ENCODE peak calls at places on chromosomes 16 and 17, in ten cellular contexts. One of them, this sample, is unnamed.

GRCh38 chr17:18933102-18934058 is 18.6 kb upstream of the SLC5A10 start:
- DNase-seq in right atrium auricular region: no peak
- DNase-seq in effector memory CD4-positive, alpha-beta T cell: no peak
- DNase-seq in LHCN-M2: no peak
- DNase-seq in NCI-H460: no peak
- DNase-seq in SHP77 treated with DMSO at 0.1 percent for 48 hours: no peak
- DNase-seq in astrocyte of the cerebellum: no peak
- DNase-seq in stimulated activated CD4-positive, alpha-beta T cell treated with anti-CD3 and anti-CD28 coated beads, Interleukin-12 subunit alpha, Interleukin-12 subunit beta, amount 100 ng/mL, for 4 hours: no peak
- DNase-seq in neural crest cell: no peak
- DNase-seq in GM13977: no peak
- DNase-seq in this sample: no peak

GRCh38 chr17:50219345-50219744 is 17.9 kb upstream of the COL1A1 start:
- DNase-seq in astrocyte of the cerebellum: peak
- DNase-seq in LHCN-M2: peak
- DNase-seq in effector memory CD4-positive, alpha-beta T cell: no peak
- DNase-seq in SHP77 treated with DMSO at 0.1 percent for 48 hours: no peak
- DNase-seq in stimulated activated CD4-positive, alpha-beta T cell treated with anti-CD3 and anti-CD28 coated beads, Interleukin-12 subunit alpha, Interleukin-12 subunit beta, amount 100 ng/mL, for 4 hours: no peak
- DNase-seq in right atrium auricular region: no peak
- DNase-seq in GM13977: peak
- DNase-seq in neural crest cell: no peak
- DNase-seq in NCI-H460: no peak
- DNase-seq in this sample: no peak

GRCh38 chr16:56337131-56337857 is 88.1 kb downstream of the AMFR start:
- DNase-seq in effector memory CD4-positive, alpha-beta T cell: no peak
- DNase-seq in SHP77 treated with DMSO at 0.1 percent for 48 hours: no peak
- DNase-seq in stimulated activated CD4-positive, alpha-beta T cell treated with anti-CD3 and anti-CD28 coated beads, Interleukin-12 subunit alpha, Interleukin-12 subunit beta, amount 100 ng/mL, for 4 hours: no peak
- DNase-seq in right atrium auricular region: no peak
- DNase-seq in LHCN-M2: no peak
- DNase-seq in NCI-H460: no peak
- DNase-seq in astrocyte of the cerebellum: no peak
- DNase-seq in GM13977: no peak
- DNase-seq in neural crest cell: no peak
- DNase-seq in this sample: peak

GRCh38 chr17:77328823-77329740 is 188.3 kb downstream of the SEC14L1 start:
- DNase-seq in GM13977: no peak
- DNase-seq in stimulated activated CD4-positive, alpha-beta T cell treated with anti-CD3 and anti-CD28 coated beads, Interleukin-12 subunit alpha, Interleukin-12 subunit beta, amount 100 ng/mL, for 4 hours: no peak
- DNase-seq in NCI-H460: no peak
- DNase-seq in SHP77 treated with DMSO at 0.1 percent for 48 hours: no peak
- DNase-seq in LHCN-M2: no peak
- DNase-seq in astrocyte of the cerebellum: no peak
- DNase-seq in right atrium auricular region: no peak
- DNase-seq in neural crest cell: no peak
- DNase-seq in effector memory CD4-positive, alpha-beta T cell: no peak
- DNase-seq in this sample: no peak

GRCh38 chr17:41617698-41618097 is 5.1 kb upstream of the KRT16 start:
- DNase-seq in stimulated activated CD4-positive, alpha-beta T cell treated with anti-CD3 and anti-CD28 coated beads, Interleukin-12 subunit alpha, Interleukin-12 subunit beta, amount 100 ng/mL, for 4 hours: no peak
- DNase-seq in GM13977: no peak
- DNase-seq in SHP77 treated with DMSO at 0.1 percent for 48 hours: no peak
- DNase-seq in astrocyte of the cerebellum: no peak
- DNase-seq in effector memory CD4-positive, alpha-beta T cell: no peak
- DNase-seq in neural crest cell: no peak
- DNase-seq in NCI-H460: no peak
- DNase-seq in right atrium auricular region: no peak
- DNase-seq in LHCN-M2: no peak
- DNase-seq in this sample: no peak

GRCh38 chr16:71919033-71919432 is 23.7 kb downstream of the IST1 start:
- DNase-seq in neural crest cell: no peak
- DNase-seq in GM13977: peak
- DNase-seq in astrocyte of the cerebellum: no peak
- DNase-seq in right atrium auricular region: no peak
- DNase-seq in NCI-H460: no peak
- DNase-seq in SHP77 treated with DMSO at 0.1 percent for 48 hours: no peak
- DNase-seq in stimulated activated CD4-positive, alpha-beta T cell treated with anti-CD3 and anti-CD28 coated beads, Interleukin-12 subunit alpha, Interleukin-12 subunit beta, amount 100 ng/mL, for 4 hours: no peak
- DNase-seq in effector memory CD4-positive, alpha-beta T cell: no peak
- DNase-seq in LHCN-M2: no peak
- DNase-seq in this sample: no peak

GRCh38 chr16:22646948-22647556 is 136.4 kb downstream of the NPIPB5 start:
- DNase-seq in astrocyte of the cerebellum: no peak
- DNase-seq in SHP77 treated with DMSO at 0.1 percent for 48 hours: no peak
- DNase-seq in LHCN-M2: no peak
- DNase-seq in GM13977: no peak
- DNase-seq in NCI-H460: no peak
- DNase-seq in neural crest cell: no peak
- DNase-seq in stimulated activated CD4-positive, alpha-beta T cell treated with anti-CD3 and anti-CD28 coated beads, Interleukin-12 subunit alpha, Interleukin-12 subunit beta, amount 100 ng/mL, for 4 hours: no peak
- DNase-seq in effector memory CD4-positive, alpha-beta T cell: no peak
- DNase-seq in right atrium auricular region: no peak
- DNase-seq in this sample: no peak

GRCh38 chr16:73527191-73527590 is 479.3 kb upstream of the ZFHX3 start:
- DNase-seq in SHP77 treated with DMSO at 0.1 percent for 48 hours: no peak
- DNase-seq in astrocyte of the cerebellum: no peak
- DNase-seq in neural crest cell: no peak
- DNase-seq in NCI-H460: no peak
- DNase-seq in stimulated activated CD4-positive, alpha-beta T cell treated with anti-CD3 and anti-CD28 coated beads, Interleukin-12 subunit alpha, Interleukin-12 subunit beta, amount 100 ng/mL, for 4 hours: no peak
- DNase-seq in LHCN-M2: no peak
- DNase-seq in GM13977: no peak
- DNase-seq in effector memory CD4-positive, alpha-beta T cell: no peak
- DNase-seq in right atrium auricular region: no peak
- DNase-seq in this sample: no peak

GRCh38 chr16:10183606-10183959 is 1.4 kb upstream of the GRIN2A start:
- DNase-seq in SHP77 treated with DMSO at 0.1 percent for 48 hours: no peak
- DNase-seq in NCI-H460: no peak
- DNase-seq in effector memory CD4-positive, alpha-beta T cell: no peak
- DNase-seq in neural crest cell: no peak
- DNase-seq in astrocyte of the cerebellum: no peak
- DNase-seq in right atrium auricular region: no peak
- DNase-seq in GM13977: peak
- DNase-seq in LHCN-M2: no peak
- DNase-seq in stimulated activated CD4-positive, alpha-beta T cell treated with anti-CD3 and anti-CD28 coated beads, Interleukin-12 subunit alpha, Interleukin-12 subunit beta, amount 100 ng/mL, for 4 hours: no peak
- DNase-seq in this sample: no peak

GRCh38 chr17:83083368-83084201 is 4.2 kb downstream of the METRNL start:
- DNase-seq in stimulated activated CD4-positive, alpha-beta T cell treated with anti-CD3 and anti-CD28 coated beads, Interleukin-12 subunit alpha, Interleukin-12 subunit beta, amount 100 ng/mL, for 4 hours: no peak
- DNase-seq in NCI-H460: no peak
- DNase-seq in SHP77 treated with DMSO at 0.1 percent for 48 hours: no peak
- DNase-seq in effector memory CD4-positive, alpha-beta T cell: peak
- DNase-seq in LHCN-M2: peak
- DNase-seq in astrocyte of the cerebellum: peak
- DNase-seq in neural crest cell: no peak
- DNase-seq in GM13977: no peak
- DNase-seq in right atrium auricular region: no peak
- DNase-seq in this sample: no peak

GRCh38 chr17:77807746-77808441 is 150.6 kb upstream of the TNRC6C start:
- DNase-seq in SHP77 treated with DMSO at 0.1 percent for 48 hours: no peak
- DNase-seq in GM13977: no peak
- DNase-seq in right atrium auricular region: no peak
- DNase-seq in neural crest cell: no peak
- DNase-seq in NCI-H460: no peak
- DNase-seq in stimulated activated CD4-positive, alpha-beta T cell treated with anti-CD3 and anti-CD28 coated beads, Interleukin-12 subunit alpha, Interleukin-12 subunit beta, amount 100 ng/mL, for 4 hours: no peak
- DNase-seq in effector memory CD4-positive, alpha-beta T cell: no peak
- DNase-seq in astrocyte of the cerebellum: no peak
- DNase-seq in LHCN-M2: no peak
- DNase-seq in this sample: no peak

GRCh38 chr17:3961564-3962047 is 2.6 kb downstream of the ATP2A3 start:
- DNase-seq in astrocyte of the cerebellum: no peak
- DNase-seq in right atrium auricular region: no peak
- DNase-seq in NCI-H460: no peak
- DNase-seq in SHP77 treated with DMSO at 0.1 percent for 48 hours: no peak
- DNase-seq in neural crest cell: no peak
- DNase-seq in GM13977: no peak
- DNase-seq in stimulated activated CD4-positive, alpha-beta T cell treated with anti-CD3 and anti-CD28 coated beads, Interleukin-12 subunit alpha, Interleukin-12 subunit beta, amount 100 ng/mL, for 4 hours: no peak
- DNase-seq in effector memory CD4-positive, alpha-beta T cell: peak
- DNase-seq in LHCN-M2: peak
- DNase-seq in this sample: no peak

GRCh38 chr17:76562734-76563148 is 22.9 kb downstream of the PRCD start:
- DNase-seq in astrocyte of the cerebellum: peak
- DNase-seq in stimulated activated CD4-positive, alpha-beta T cell treated with anti-CD3 and anti-CD28 coated beads, Interleukin-12 subunit alpha, Interleukin-12 subunit beta, amount 100 ng/mL, for 4 hours: no peak
- DNase-seq in right atrium auricular region: no peak
- DNase-seq in NCI-H460: no peak
- DNase-seq in effector memory CD4-positive, alpha-beta T cell: no peak
- DNase-seq in neural crest cell: no peak
- DNase-seq in SHP77 treated with DMSO at 0.1 percent for 48 hours: no peak
- DNase-seq in GM13977: no peak
- DNase-seq in LHCN-M2: peak
- DNase-seq in this sample: peak